ENCODE peak calls at places on chromosomes 12 and 14, in nine cellular contexts. One of them, this sample, is unnamed.

GRCh38 chr14:62301911-62302310 is 539.7 kb downstream of the SNAPC1 start:
- DNase-seq in head of caudate nucleus: no peak
- DNase-seq in RPMI8226: no peak
- DNase-seq in uterus: no peak
- DNase-seq in CMK: no peak
- DNase-seq in stimulated activated CD4-positive, alpha-beta T cell treated with anti-CD3 and anti-CD28 coated beads, Interleukin-4, amount 100 ng/mL, for 48 hours: no peak
- DNase-seq in fibroblast of mammary gland: peak
- DNase-seq in activated T-helper 2 cell treated with anti-CD3 and anti-CD28 coated beads, Interferon-gamma antibody, Interleukin-2, Interleukin-4, amounts not matched to agents 10 μg/mL and 5 μg/mL and 100 μg/mL, durations not matched to agents 14 hours and 24 hours and 36 hours: no peak
- DNase-seq in activated T-cell treated with anti-CD3 and anti-CD28 coated beads for 1 hour: no peak
- DNase-seq in this sample: no peak

GRCh38 chr14:95645016-95645996 is 40.9 kb upstream of the TCL1B start:
- DNase-seq in activated T-helper 2 cell treated with anti-CD3 and anti-CD28 coated beads, Interferon-gamma antibody, Interleukin-2, Interleukin-4, amounts not matched to agents 10 μg/mL and 5 μg/mL and 100 μg/mL, durations not matched to agents 14 hours and 24 hours and 36 hours: no peak
- DNase-seq in head of caudate nucleus: no peak
- DNase-seq in uterus: no peak
- DNase-seq in stimulated activated CD4-positive, alpha-beta T cell treated with anti-CD3 and anti-CD28 coated beads, Interleukin-4, amount 100 ng/mL, for 48 hours: no peak
- DNase-seq in fibroblast of mammary gland: no peak
- DNase-seq in activated T-cell treated with anti-CD3 and anti-CD28 coated beads for 1 hour: no peak
- DNase-seq in RPMI8226: no peak
- DNase-seq in CMK: no peak
- DNase-seq in this sample: no peak

GRCh38 chr12:103887738-103888137 is 42.5 kb upstream of the HSP90B1 start:
- DNase-seq in activated T-helper 2 cell treated with anti-CD3 and anti-CD28 coated beads, Interferon-gamma antibody, Interleukin-2, Interleukin-4, amounts not matched to agents 10 μg/mL and 5 μg/mL and 100 μg/mL, durations not matched to agents 14 hours and 24 hours and 36 hours: no peak
- DNase-seq in fibroblast of mammary gland: peak
- DNase-seq in stimulated activated CD4-positive, alpha-beta T cell treated with anti-CD3 and anti-CD28 coated beads, Interleukin-4, amount 100 ng/mL, for 48 hours: no peak
- DNase-seq in head of caudate nucleus: no peak
- DNase-seq in RPMI8226: no peak
- DNase-seq in CMK: no peak
- DNase-seq in uterus: no peak
- DNase-seq in activated T-cell treated with anti-CD3 and anti-CD28 coated beads for 1 hour: no peak
- DNase-seq in this sample: no peak

GRCh38 chr14:55877942-55878341 is 240.3 kb upstream of the PELI2 start:
- DNase-seq in RPMI8226: no peak
- DNase-seq in head of caudate nucleus: no peak
- DNase-seq in stimulated activated CD4-positive, alpha-beta T cell treated with anti-CD3 and anti-CD28 coated beads, Interleukin-4, amount 100 ng/mL, for 48 hours: no peak
- DNase-seq in uterus: no peak
- DNase-seq in activated T-helper 2 cell treated with anti-CD3 and anti-CD28 coated beads, Interferon-gamma antibody, Interleukin-2, Interleukin-4, amounts not matched to agents 10 μg/mL and 5 μg/mL and 100 μg/mL, durations not matched to agents 14 hours and 24 hours and 36 hours: no peak
- DNase-seq in CMK: no peak
- DNase-seq in fibroblast of mammary gland: peak
- DNase-seq in activated T-cell treated with anti-CD3 and anti-CD28 coated beads for 1 hour: no peak
- DNase-seq in this sample: no peak

GRCh38 chr12:55515696-55516095 is 23.5 kb downstream of the OR6C68 start:
- DNase-seq in activated T-helper 2 cell treated with anti-CD3 and anti-CD28 coated beads, Interferon-gamma antibody, Interleukin-2, Interleukin-4, amounts not matched to agents 10 μg/mL and 5 μg/mL and 100 μg/mL, durations not matched to agents 14 hours and 24 hours and 36 hours: no peak
- DNase-seq in CMK: no peak
- DNase-seq in RPMI8226: no peak
- DNase-seq in head of caudate nucleus: no peak
- DNase-seq in activated T-cell treated with anti-CD3 and anti-CD28 coated beads for 1 hour: no peak
- DNase-seq in stimulated activated CD4-positive, alpha-beta T cell treated with anti-CD3 and anti-CD28 coated beads, Interleukin-4, amount 100 ng/mL, for 48 hours: no peak
- DNase-seq in uterus: no peak
- DNase-seq in fibroblast of mammary gland: no peak
- DNase-seq in this sample: no peak

GRCh38 chr12:103830730-103831320 is 10.2 kb downstream of the NT5DC3 start:
- DNase-seq in activated T-helper 2 cell treated with anti-CD3 and anti-CD28 coated beads, Interferon-gamma antibody, Interleukin-2, Interleukin-4, amounts not matched to agents 10 μg/mL and 5 μg/mL and 100 μg/mL, durations not matched to agents 14 hours and 24 hours and 36 hours: no peak
- DNase-seq in head of caudate nucleus: no peak
- DNase-seq in RPMI8226: no peak
- DNase-seq in CMK: no peak
- DNase-seq in stimulated activated CD4-positive, alpha-beta T cell treated with anti-CD3 and anti-CD28 coated beads, Interleukin-4, amount 100 ng/mL, for 48 hours: no peak
- DNase-seq in activated T-cell treated with anti-CD3 and anti-CD28 coated beads for 1 hour: no peak
- DNase-seq in fibroblast of mammary gland: no peak
- DNase-seq in uterus: no peak
- DNase-seq in this sample: no peak

GRCh38 chr12:59636945-59637656 is 41.3 kb downstream of the SLC16A7 start:
- DNase-seq in RPMI8226: no peak
- DNase-seq in stimulated activated CD4-positive, alpha-beta T cell treated with anti-CD3 and anti-CD28 coated beads, Interleukin-4, amount 100 ng/mL, for 48 hours: no peak
- DNase-seq in activated T-cell treated with anti-CD3 and anti-CD28 coated beads for 1 hour: no peak
- DNase-seq in uterus: no peak
- DNase-seq in head of caudate nucleus: no peak
- DNase-seq in CMK: no peak
- DNase-seq in fibroblast of mammary gland: no peak
- DNase-seq in activated T-helper 2 cell treated with anti-CD3 and anti-CD28 coated beads, Interferon-gamma antibody, Interleukin-2, Interleukin-4, amounts not matched to agents 10 μg/mL and 5 μg/mL and 100 μg/mL, durations not matched to agents 14 hours and 24 hours and 36 hours: no peak
- DNase-seq in this sample: no peak

GRCh38 chr12:89453579-89453978 is 71.0 kb downstream of the GALNT4 start:
- DNase-seq in head of caudate nucleus: no peak
- DNase-seq in RPMI8226: no peak
- DNase-seq in CMK: no peak
- DNase-seq in stimulated activated CD4-positive, alpha-beta T cell treated with anti-CD3 and anti-CD28 coated beads, Interleukin-4, amount 100 ng/mL, for 48 hours: no peak
- DNase-seq in fibroblast of mammary gland: peak
- DNase-seq in activated T-cell treated with anti-CD3 and anti-CD28 coated beads for 1 hour: no peak
- DNase-seq in activated T-helper 2 cell treated with anti-CD3 and anti-CD28 coated beads, Interferon-gamma antibody, Interleukin-2, Interleukin-4, amounts not matched to agents 10 μg/mL and 5 μg/mL and 100 μg/mL, durations not matched to agents 14 hours and 24 hours and 36 hours: no peak
- DNase-seq in uterus: no peak
- DNase-seq in this sample: no peak

GRCh38 chr12:26906704-26907103 is 31.1 kb downstream of the INTS13 start:
- DNase-seq in RPMI8226: peak
- DNase-seq in activated T-cell treated with anti-CD3 and anti-CD28 coated beads for 1 hour: no peak
- DNase-seq in activated T-helper 2 cell treated with anti-CD3 and anti-CD28 coated beads, Interferon-gamma antibody, Interleukin-2, Interleukin-4, amounts not matched to agents 10 μg/mL and 5 μg/mL and 100 μg/mL, durations not matched to agents 14 hours and 24 hours and 36 hours: no peak
- DNase-seq in fibroblast of mammary gland: no peak
- DNase-seq in CMK: no peak
- DNase-seq in stimulated activated CD4-positive, alpha-beta T cell treated with anti-CD3 and anti-CD28 coated beads, Interleukin-4, amount 100 ng/mL, for 48 hours: no peak
- DNase-seq in head of caudate nucleus: no peak
- DNase-seq in uterus: no peak
- DNase-seq in this sample: peak

GRCh38 chr12:72093424-72093823 is 154.8 kb downstream of the TPH2 start:
- DNase-seq in activated T-cell treated with anti-CD3 and anti-CD28 coated beads for 1 hour: no peak
- DNase-seq in head of caudate nucleus: no peak
- DNase-seq in uterus: no peak
- DNase-seq in CMK: no peak
- DNase-seq in activated T-helper 2 cell treated with anti-CD3 and anti-CD28 coated beads, Interferon-gamma antibody, Interleukin-2, Interleukin-4, amounts not matched to agents 10 μg/mL and 5 μg/mL and 100 μg/mL, durations not matched to agents 14 hours and 24 hours and 36 hours: no peak
- DNase-seq in stimulated activated CD4-positive, alpha-beta T cell treated with anti-CD3 and anti-CD28 coated beads, Interleukin-4, amount 100 ng/mL, for 48 hours: no peak
- DNase-seq in RPMI8226: no peak
- DNase-seq in fibroblast of mammary gland: no peak
- DNase-seq in this sample: no peak

GRCh38 chr12:24788886-24789285 is 160.0 kb downstream of the BCAT1 start:
- DNase-seq in head of caudate nucleus: no peak
- DNase-seq in activated T-cell treated with anti-CD3 and anti-CD28 coated beads for 1 hour: no peak
- DNase-seq in CMK: no peak
- DNase-seq in RPMI8226: no peak
- DNase-seq in fibroblast of mammary gland: no peak
- DNase-seq in uterus: no peak
- DNase-seq in activated T-helper 2 cell treated with anti-CD3 and anti-CD28 coated beads, Interferon-gamma antibody, Interleukin-2, Interleukin-4, amounts not matched to agents 10 μg/mL and 5 μg/mL and 100 μg/mL, durations not matched to agents 14 hours and 24 hours and 36 hours: no peak
- DNase-seq in stimulated activated CD4-positive, alpha-beta T cell treated with anti-CD3 and anti-CD28 coated beads, Interleukin-4, amount 100 ng/mL, for 48 hours: no peak
- DNase-seq in this sample: no peak

GRCh38 chr12:122031342-122032216 is 9.9 kb downstream of the BCL7A start:
- DNase-seq in activated T-cell treated with anti-CD3 and anti-CD28 coated beads for 1 hour: peak
- DNase-seq in uterus: peak
- DNase-seq in fibroblast of mammary gland: peak
- DNase-seq in RPMI8226: peak
- DNase-seq in head of caudate nucleus: peak
- DNase-seq in stimulated activated CD4-positive, alpha-beta T cell treated with anti-CD3 and anti-CD28 coated beads, Interleukin-4, amount 100 ng/mL, for 48 hours: peak
- DNase-seq in CMK: no peak
- DNase-seq in activated T-helper 2 cell treated with anti-CD3 and anti-CD28 coated beads, Interferon-gamma antibody, Interleukin-2, Interleukin-4, amounts not matched to agents 10 μg/mL and 5 μg/mL and 100 μg/mL, durations not matched to agents 14 hours and 24 hours and 36 hours: peak
- DNase-seq in this sample: peak

GRCh38 chr12:57619434-57620244 is 8.4 kb downstream of the ARHGEF25 start:
- DNase-seq in RPMI8226: no peak
- DNase-seq in stimulated activated CD4-positive, alpha-beta T cell treated with anti-CD3 and anti-CD28 coated beads, Interleukin-4, amount 100 ng/mL, for 48 hours: no peak
- DNase-seq in fibroblast of mammary gland: no peak
- DNase-seq in CMK: no peak
- DNase-seq in activated T-cell treated with anti-CD3 and anti-CD28 coated beads for 1 hour: no peak
- DNase-seq in activated T-helper 2 cell treated with anti-CD3 and anti-CD28 coated beads, Interferon-gamma antibody, Interleukin-2, Interleukin-4, amounts not matched to agents 10 μg/mL and 5 μg/mL and 100 μg/mL, durations not matched to agents 14 hours and 24 hours and 36 hours: no peak
- DNase-seq in uterus: no peak
- DNase-seq in head of caudate nucleus: no peak
- DNase-seq in this sample: no peak

GRCh38 chr14:80618751-80619329 is 322.7 kb downstream of the CEP128 start:
- DNase-seq in fibroblast of mammary gland: no peak
- DNase-seq in RPMI8226: no peak
- DNase-seq in CMK: no peak
- DNase-seq in activated T-helper 2 cell treated with anti-CD3 and anti-CD28 coated beads, Interferon-gamma antibody, Interleukin-2, Interleukin-4, amounts not matched to agents 10 μg/mL and 5 μg/mL and 100 μg/mL, durations not matched to agents 14 hours and 24 hours and 36 hours: no peak
- DNase-seq in activated T-cell treated with anti-CD3 and anti-CD28 coated beads for 1 hour: no peak
- DNase-seq in stimulated activated CD4-positive, alpha-beta T cell treated with anti-CD3 and anti-CD28 coated beads, Interleukin-4, amount 100 ng/mL, for 48 hours: no peak
- DNase-seq in head of caudate nucleus: no peak
- DNase-seq in uterus: no peak
- DNase-seq in this sample: no peak

GRCh38 chr14:73997944-73998451 is 21.1 kb downstream of the ENTPD5 start:
- DNase-seq in fibroblast of mammary gland: no peak
- DNase-seq in head of caudate nucleus: no peak
- DNase-seq in activated T-cell treated with anti-CD3 and anti-CD28 coated beads for 1 hour: no peak
- DNase-seq in CMK: no peak
- DNase-seq in uterus: no peak
- DNase-seq in stimulated activated CD4-positive, alpha-beta T cell treated with anti-CD3 and anti-CD28 coated beads, Interleukin-4, amount 100 ng/mL, for 48 hours: no peak
- DNase-seq in RPMI8226: no peak
- DNase-seq in activated T-helper 2 cell treated with anti-CD3 and anti-CD28 coated beads, Interferon-gamma antibody, Interleukin-2, Interleukin-4, amounts not matched to agents 10 μg/mL and 5 μg/mL and 100 μg/mL, durations not matched to agents 14 hours and 24 hours and 36 hours: no peak
- DNase-seq in this sample: no peak

GRCh38 chr14:61695695-61696527 is 598 bp downstream of the HIF1A start:
- DNase-seq in CMK: peak
- DNase-seq in fibroblast of mammary gland: no peak
- DNase-seq in uterus: peak
- DNase-seq in activated T-cell treated with anti-CD3 and anti-CD28 coated beads for 1 hour: peak
- DNase-seq in activated T-helper 2 cell treated with anti-CD3 and anti-CD28 coated beads, Interferon-gamma antibody, Interleukin-2, Interleukin-4, amounts not matched to agents 10 μg/mL and 5 μg/mL and 100 μg/mL, durations not matched to agents 14 hours and 24 hours and 36 hours: peak
- DNase-seq in stimulated activated CD4-positive, alpha-beta T cell treated with anti-CD3 and anti-CD28 coated beads, Interleukin-4, amount 100 ng/mL, for 48 hours: peak
- DNase-seq in RPMI8226: peak
- DNase-seq in head of caudate nucleus: peak
- DNase-seq in this sample: peak

GRCh38 chr12:116534341-116535121 is 24.6 kb upstream of the MAP1LC3B2 start:
- DNase-seq in stimulated activated CD4-positive, alpha-beta T cell treated with anti-CD3 and anti-CD28 coated beads, Interleukin-4, amount 100 ng/mL, for 48 hours: no peak
- DNase-seq in uterus: peak
- DNase-seq in activated T-cell treated with anti-CD3 and anti-CD28 coated beads for 1 hour: no peak
- DNase-seq in head of caudate nucleus: peak
- DNase-seq in CMK: no peak
- DNase-seq in activated T-helper 2 cell treated with anti-CD3 and anti-CD28 coated beads, Interferon-gamma antibody, Interleukin-2, Interleukin-4, amounts not matched to agents 10 μg/mL and 5 μg/mL and 100 μg/mL, durations not matched to agents 14 hours and 24 hours and 36 hours: no peak
- DNase-seq in RPMI8226: peak
- DNase-seq in fibroblast of mammary gland: peak
- DNase-seq in this sample: peak

GRCh38 chr14:60094306-60094897 is 2.7 kb downstream of the PCNX4 start:
- DNase-seq in fibroblast of mammary gland: peak
- DNase-seq in CMK: peak
- DNase-seq in activated T-cell treated with anti-CD3 and anti-CD28 coated beads for 1 hour: no peak
- DNase-seq in stimulated activated CD4-positive, alpha-beta T cell treated with anti-CD3 and anti-CD28 coated beads, Interleukin-4, amount 100 ng/mL, for 48 hours: no peak
- DNase-seq in head of caudate nucleus: no peak
- DNase-seq in uterus: no peak
- DNase-seq in RPMI8226: no peak
- DNase-seq in activated T-helper 2 cell treated with anti-CD3 and anti-CD28 coated beads, Interferon-gamma antibody, Interleukin-2, Interleukin-4, amounts not matched to agents 10 μg/mL and 5 μg/mL and 100 μg/mL, durations not matched to agents 14 hours and 24 hours and 36 hours: no peak
- DNase-seq in this sample: peak

GRCh38 chr12:7404275-7404674 is 39.7 kb downstream of the CD163L1 start:
- DNase-seq in activated T-helper 2 cell treated with anti-CD3 and anti-CD28 coated beads, Interferon-gamma antibody, Interleukin-2, Interleukin-4, amounts not matched to agents 10 μg/mL and 5 μg/mL and 100 μg/mL, durations not matched to agents 14 hours and 24 hours and 36 hours: no peak
- DNase-seq in RPMI8226: no peak
- DNase-seq in head of caudate nucleus: no peak
- DNase-seq in CMK: no peak
- DNase-seq in fibroblast of mammary gland: no peak
- DNase-seq in uterus: no peak
- DNase-seq in stimulated activated CD4-positive, alpha-beta T cell treated with anti-CD3 and anti-CD28 coated beads, Interleukin-4, amount 100 ng/mL, for 48 hours: no peak
- DNase-seq in activated T-cell treated with anti-CD3 and anti-CD28 coated beads for 1 hour: no peak
- DNase-seq in this sample: no peak

GRCh38 chr14:94769413-94770250 is at the start of gene GSC:
- DNase-seq in fibroblast of mammary gland: peak
- DNase-seq in CMK: no peak
- DNase-seq in activated T-cell treated with anti-CD3 and anti-CD28 coated beads for 1 hour: no peak
- DNase-seq in stimulated activated CD4-positive, alpha-beta T cell treated with anti-CD3 and anti-CD28 coated beads, Interleukin-4, amount 100 ng/mL, for 48 hours: peak
- DNase-seq in activated T-helper 2 cell treated with anti-CD3 and anti-CD28 coated beads, Interferon-gamma antibody, Interleukin-2, Interleukin-4, amounts not matched to agents 10 μg/mL and 5 μg/mL and 100 μg/mL, durations not matched to agents 14 hours and 24 hours and 36 hours: no peak
- DNase-seq in RPMI8226: peak
- DNase-seq in head of caudate nucleus: peak
- DNase-seq in uterus: peak
- DNase-seq in this sample: peak

GRCh38 chr12:6946033-6946919 is 2.5 kb downstream of the C12orf57 start:
- DNase-seq in uterus: no peak
- DNase-seq in CMK: no peak
- DNase-seq in head of caudate nucleus: no peak
- DNase-seq in stimulated activated CD4-positive, alpha-beta T cell treated with anti-CD3 and anti-CD28 coated beads, Interleukin-4, amount 100 ng/mL, for 48 hours: no peak
- DNase-seq in activated T-cell treated with anti-CD3 and anti-CD28 coated beads for 1 hour: no peak
- DNase-seq in activated T-helper 2 cell treated with anti-CD3 and anti-CD28 coated beads, Interferon-gamma antibody, Interleukin-2, Interleukin-4, amounts not matched to agents 10 μg/mL and 5 μg/mL and 100 μg/mL, durations not matched to agents 14 hours and 24 hours and 36 hours: peak
- DNase-seq in fibroblast of mammary gland: no peak
- DNase-seq in RPMI8226: peak
- DNase-seq in this sample: peak

GRCh38 chr12:1629338-1630080 is 478 bp downstream of the WNT5B start:
- DNase-seq in CMK: no peak
- DNase-seq in fibroblast of mammary gland: peak
- DNase-seq in head of caudate nucleus: peak
- DNase-seq in stimulated activated CD4-positive, alpha-beta T cell treated with anti-CD3 and anti-CD28 coated beads, Interleukin-4, amount 100 ng/mL, for 48 hours: no peak
- DNase-seq in activated T-helper 2 cell treated with anti-CD3 and anti-CD28 coated beads, Interferon-gamma antibody, Interleukin-2, Interleukin-4, amounts not matched to agents 10 μg/mL and 5 μg/mL and 100 μg/mL, durations not matched to agents 14 hours and 24 hours and 36 hours: no peak
- DNase-seq in uterus: no peak
- DNase-seq in RPMI8226: no peak
- DNase-seq in activated T-cell treated with anti-CD3 and anti-CD28 coated beads for 1 hour: no peak
- DNase-seq in this sample: no peak

GRCh38 chr12:124172646-124173045 is 122.2 kb upstream of the RFLNA start:
- DNase-seq in head of caudate nucleus: no peak
- DNase-seq in stimulated activated CD4-positive, alpha-beta T cell treated with anti-CD3 and anti-CD28 coated beads, Interleukin-4, amount 100 ng/mL, for 48 hours: no peak
- DNase-seq in RPMI8226: no peak
- DNase-seq in fibroblast of mammary gland: no peak
- DNase-seq in CMK: no peak
- DNase-seq in activated T-helper 2 cell treated with anti-CD3 and anti-CD28 coated beads, Interferon-gamma antibody, Interleukin-2, Interleukin-4, amounts not matched to agents 10 μg/mL and 5 μg/mL and 100 μg/mL, durations not matched to agents 14 hours and 24 hours and 36 hours: no peak
- DNase-seq in activated T-cell treated with anti-CD3 and anti-CD28 coated beads for 1 hour: no peak
- DNase-seq in uterus: no peak
- DNase-seq in this sample: no peak

GRCh38 chr12:24363177-24363754 is 413.8 kb upstream of the SOX5 start:
- DNase-seq in CMK: no peak
- DNase-seq in activated T-cell treated with anti-CD3 and anti-CD28 coated beads for 1 hour: no peak
- DNase-seq in activated T-helper 2 cell treated with anti-CD3 and anti-CD28 coated beads, Interferon-gamma antibody, Interleukin-2, Interleukin-4, amounts not matched to agents 10 μg/mL and 5 μg/mL and 100 μg/mL, durations not matched to agents 14 hours and 24 hours and 36 hours: no peak
- DNase-seq in head of caudate nucleus: no peak
- DNase-seq in RPMI8226: peak
- DNase-seq in fibroblast of mammary gland: no peak
- DNase-seq in uterus: no peak
- DNase-seq in stimulated activated CD4-positive, alpha-beta T cell treated with anti-CD3 and anti-CD28 coated beads, Interleukin-4, amount 100 ng/mL, for 48 hours: no peak
- DNase-seq in this sample: no peak

GRCh38 chr14:31297701-31298344 is 90.2 kb upstream of the HECTD1 start:
- DNase-seq in fibroblast of mammary gland: peak
- DNase-seq in RPMI8226: no peak
- DNase-seq in activated T-cell treated with anti-CD3 and anti-CD28 coated beads for 1 hour: no peak
- DNase-seq in activated T-helper 2 cell treated with anti-CD3 and anti-CD28 coated beads, Interferon-gamma antibody, Interleukin-2, Interleukin-4, amounts not matched to agents 10 μg/mL and 5 μg/mL and 100 μg/mL, durations not matched to agents 14 hours and 24 hours and 36 hours: no peak
- DNase-seq in head of caudate nucleus: no peak
- DNase-seq in stimulated activated CD4-positive, alpha-beta T cell treated with anti-CD3 and anti-CD28 coated beads, Interleukin-4, amount 100 ng/mL, for 48 hours: no peak
- DNase-seq in uterus: no peak
- DNase-seq in CMK: no peak
- DNase-seq in this sample: no peak

GRCh38 chr12:1993871-1994371 is 10.3 kb downstream of the DCP1B start:
- DNase-seq in RPMI8226: no peak
- DNase-seq in fibroblast of mammary gland: peak
- DNase-seq in activated T-cell treated with anti-CD3 and anti-CD28 coated beads for 1 hour: no peak
- DNase-seq in uterus: no peak
- DNase-seq in stimulated activated CD4-positive, alpha-beta T cell treated with anti-CD3 and anti-CD28 coated beads, Interleukin-4, amount 100 ng/mL, for 48 hours: no peak
- DNase-seq in activated T-helper 2 cell treated with anti-CD3 and anti-CD28 coated beads, Interferon-gamma antibody, Interleukin-2, Interleukin-4, amounts not matched to agents 10 μg/mL and 5 μg/mL and 100 μg/mL, durations not matched to agents 14 hours and 24 hours and 36 hours: no peak
- DNase-seq in head of caudate nucleus: no peak
- DNase-seq in CMK: no peak
- DNase-seq in this sample: no peak

GRCh38 chr14:41280745-41281144 is 325.9 kb upstream of the LRFN5 start:
- DNase-seq in RPMI8226: no peak
- DNase-seq in uterus: no peak
- DNase-seq in stimulated activated CD4-positive, alpha-beta T cell treated with anti-CD3 and anti-CD28 coated beads, Interleukin-4, amount 100 ng/mL, for 48 hours: no peak
- DNase-seq in activated T-cell treated with anti-CD3 and anti-CD28 coated beads for 1 hour: no peak
- DNase-seq in activated T-helper 2 cell treated with anti-CD3 and anti-CD28 coated beads, Interferon-gamma antibody, Interleukin-2, Interleukin-4, amounts not matched to agents 10 μg/mL and 5 μg/mL and 100 μg/mL, durations not matched to agents 14 hours and 24 hours and 36 hours: no peak
- DNase-seq in CMK: no peak
- DNase-seq in fibroblast of mammary gland: peak
- DNase-seq in head of caudate nucleus: no peak
- DNase-seq in this sample: peak

GRCh38 chr12:82835217-82835616 is 148.5 kb downstream of the TMTC2 start:
- DNase-seq in activated T-cell treated with anti-CD3 and anti-CD28 coated beads for 1 hour: no peak
- DNase-seq in uterus: no peak
- DNase-seq in stimulated activated CD4-positive, alpha-beta T cell treated with anti-CD3 and anti-CD28 coated beads, Interleukin-4, amount 100 ng/mL, for 48 hours: no peak
- DNase-seq in head of caudate nucleus: no peak
- DNase-seq in fibroblast of mammary gland: peak
- DNase-seq in activated T-helper 2 cell treated with anti-CD3 and anti-CD28 coated beads, Interferon-gamma antibody, Interleukin-2, Interleukin-4, amounts not matched to agents 10 μg/mL and 5 μg/mL and 100 μg/mL, durations not matched to agents 14 hours and 24 hours and 36 hours: no peak
- DNase-seq in CMK: no peak
- DNase-seq in RPMI8226: no peak
- DNase-seq in this sample: no peak

GRCh38 chr12:109868182-109869051 is 11.9 kb downstream of the GLTP start:
- DNase-seq in head of caudate nucleus: no peak
- DNase-seq in RPMI8226: no peak
- DNase-seq in activated T-cell treated with anti-CD3 and anti-CD28 coated beads for 1 hour: no peak
- DNase-seq in fibroblast of mammary gland: no peak
- DNase-seq in stimulated activated CD4-positive, alpha-beta T cell treated with anti-CD3 and anti-CD28 coated beads, Interleukin-4, amount 100 ng/mL, for 48 hours: no peak
- DNase-seq in uterus: no peak
- DNase-seq in CMK: no peak
- DNase-seq in activated T-helper 2 cell treated with anti-CD3 and anti-CD28 coated beads, Interferon-gamma antibody, Interleukin-2, Interleukin-4, amounts not matched to agents 10 μg/mL and 5 μg/mL and 100 μg/mL, durations not matched to agents 14 hours and 24 hours and 36 hours: no peak
- DNase-seq in this sample: no peak